ENCODE peak calls at places on chromosomes 12 and 14, in six cellular contexts. H, B, R, M, O and F are unnamed samples.

GRCh38 chr14:74980746-74981661 is 21.7 kb upstream of the EIF2B2 start:
- DNase-seq in M (no peak), H (no peak), B (no peak), O (peak; percentile 72), R (no peak), F (no peak)

GRCh38 chr12:82458101-82458500 is 99.8 kb downstream of the METTL25 start:
- DNase-seq in H (no peak), B (no peak), R (no peak), M (no peak), O (no peak), F (no peak)

GRCh38 chr14:35444104-35444503 is 39.6 kb upstream of the NFKBIA start:
- DNase-seq in M (no peak), H (no peak), B (no peak), O (no peak), R (no peak), F (no peak)

GRCh38 chr14:55129428-55130193 is 559 bp downstream of the LGALS3 start:
- DNase-seq in R (no peak), O (peak; percentile 78), B (no peak), H (no peak), M (peak; percentile 29), F (no peak)

GRCh38 chr12:76866146-76866545 is 12.7 kb downstream of the CSRP2 start:
- DNase-seq in R (no peak), H (no peak), M (no peak), O (no peak), B (no peak), F (no peak)

GRCh38 chr12:96882862-96883261 is 24.2 kb upstream of the NEDD1 start:
- DNase-seq in R (no peak), B (no peak), M (no peak), H (no peak), O (no peak), F (no peak)

GRCh38 chr12:120249875-120250795 is 15.4 kb downstream of the PXN start:
- DNase-seq in R (no peak), B (no peak), H (no peak), O (no peak), M (no peak), F (no peak)

GRCh38 chr12:1927751-1928351 is 9.4 kb upstream of the CACNA2D4 start:
- DNase-seq in H (no peak), R (no peak), O (peak; percentile 40), B (no peak), M (no peak), F (no peak)

GRCh38 chr12:12561305-12562015 is 1.2 kb downstream of the DUSP16 start:
- DNase-seq in M (peak; percentile 53), B (peak; percentile 45), H (no peak), R (no peak), O (peak; percentile 68), F (no peak)

GRCh38 chr14:94011795-94012194 is 14.3 kb upstream of the OTUB2 start:
- DNase-seq in R (no peak), B (no peak), O (no peak), H (no peak), M (no peak), F (no peak)

GRCh38 chr12:101948365-101948764 is 71.0 kb downstream of the DRAM1 start:
- DNase-seq in R (no peak), H (no peak), M (no peak), B (no peak), O (no peak), F (no peak)

GRCh38 chr12:106780010-106780625 is 5.6 kb downstream of the RIC8B start:
- DNase-seq in R (no peak), B (peak; percentile 68), H (no peak), O (no peak), M (no peak), F (no peak)

GRCh38 chr12:132923356-132923909 is 32.7 kb downstream of the ZNF605 start:
- DNase-seq in M (no peak), O (no peak), R (no peak), B (no peak), H (no peak), F (no peak)

GRCh38 chr12:98401427-98401826 is 114.0 kb upstream of the TMPO start:
- DNase-seq in M (no peak), B (no peak), O (no peak), H (no peak), R (peak; percentile 55), F (no peak)
- TF ChIP-seq YY1 in M (no peak), B (no peak), O (no peak), H (no peak), R (no peak), F (no peak)

GRCh38 chr14:96508900-96509299 is 6.7 kb downstream of the PAPOLA start:
- DNase-seq in R (no peak), M (peak; percentile 70), O (no peak), B (peak; percentile 12), H (no peak), F (no peak)

GRCh38 chr14:96511146-96511545 is 9.0 kb downstream of the PAPOLA start:
- DNase-seq in B (no peak), M (no peak), O (no peak), H (no peak), R (no peak), F (no peak)

GRCh38 chr14:96509457-96510090 is 7.4 kb downstream of the PAPOLA start:
- DNase-seq in M (no peak), R (no peak), O (no peak), H (no peak), B (no peak), F (no peak)

GRCh38 chr14:96511667-96512066 is 9.5 kb downstream of the PAPOLA start:
- DNase-seq in M (no peak), O (no peak), B (no peak), H (no peak), R (no peak), F (no peak)

GRCh38 chr14:96507723-96508122 is 5.5 kb downstream of the PAPOLA start:
- DNase-seq in H (no peak), B (no peak), R (no peak), M (no peak), O (no peak), F (no peak)
- H3K4me1 ChIP-seq in H (peaks cover 14% of the 10 kb centered on the region), B (peaks cover 7% of the 10 kb centered on the region), R (peaks cover 34% of the 10 kb centered on the region), M (peaks cover 86% of the 10 kb centered on the region), O (no peaks in the 10 kb centered on the region), F (peaks cover 3% of the 10 kb centered on the region)

GRCh38 chr12:63913929-63914328 is 69.4 kb downstream of the SRGAP1 start:
- DNase-seq in O (no peak), B (no peak), M (no peak), H (no peak), R (no peak), F (no peak)
- TF ChIP-seq ZNF274 in O (no peak), B (no peak), M (no peak), H (no peak), R (no peak), F (no peak)

DNA sequence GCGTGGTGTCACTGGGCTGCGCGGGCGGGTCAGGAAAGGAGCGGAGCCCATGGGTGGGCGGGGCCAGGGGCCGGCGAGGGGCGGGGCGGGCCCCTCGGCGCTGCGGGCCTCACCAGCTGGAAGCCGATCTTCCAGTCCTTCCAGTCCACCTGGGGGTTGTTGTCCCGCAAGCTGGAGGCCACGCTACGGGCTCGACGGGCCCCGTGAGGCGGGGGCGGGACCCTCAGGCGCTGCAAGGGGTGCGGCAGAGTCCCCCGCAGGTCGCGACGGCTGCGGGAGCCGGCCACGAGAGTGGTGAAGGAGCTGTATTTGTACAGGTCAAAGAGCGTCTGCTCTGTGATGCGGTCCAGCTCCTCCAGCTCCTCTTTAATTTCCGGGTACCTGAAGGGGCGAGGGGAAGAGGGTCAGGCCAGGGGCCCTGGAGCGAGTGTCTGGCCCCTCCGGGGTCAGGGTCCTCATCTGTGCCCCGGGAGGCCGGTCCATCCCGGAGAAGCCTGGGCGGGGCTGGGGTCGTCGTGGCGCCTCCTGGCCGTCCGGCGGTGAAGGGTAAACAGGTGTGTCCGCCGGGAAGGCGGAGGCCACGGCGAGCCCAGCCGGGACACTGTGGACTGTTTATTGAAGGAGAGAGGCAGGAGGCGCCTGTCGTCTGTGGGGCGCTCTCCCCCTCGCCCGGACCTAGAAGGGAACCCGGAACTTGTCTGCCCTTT is 11.9 kb downstream of the SCNN1A start:
- DNase-seq in R (no peak), H (no peak), M (peak; percentile 85), B (peak; percentile 85), O (peak; percentile 82), F (no peak)
- TF ChIP-seq YY1 in R (no peak), H (no peak), M (peak; percentile 17), B (no peak), O (no peak), F (no peak)

DNA sequence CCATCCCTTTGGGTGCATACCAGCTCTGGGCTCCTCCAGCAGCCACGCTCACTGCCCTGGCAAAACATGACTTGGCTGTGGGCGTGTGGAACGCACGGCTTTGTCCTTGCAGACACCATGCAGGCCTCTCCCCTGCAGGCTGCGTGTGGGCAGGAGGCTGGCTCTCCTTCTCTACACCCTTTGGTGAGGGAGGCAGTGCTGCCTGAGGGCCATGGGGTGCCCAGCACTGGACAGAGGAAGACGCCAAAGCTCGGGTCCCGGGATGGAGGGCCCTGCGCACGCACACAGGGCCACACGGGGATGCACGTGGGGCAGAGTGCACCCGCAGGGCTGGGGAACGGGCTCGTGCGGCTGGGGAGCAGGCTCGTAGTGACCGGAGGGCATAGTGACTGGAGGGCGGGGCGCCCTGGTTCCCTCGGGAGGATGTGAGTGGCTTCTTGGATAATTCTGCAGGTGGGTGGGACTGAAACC is 89.7 kb downstream of the ADGRD1 start:
- DNase-seq in R (no peak), B (no peak), O (no peak), M (no peak), H (no peak), F (no peak)
- H3K4me1 ChIP-seq in R (no peaks in the 10 kb centered on the region), B (peaks cover 34% of the 10 kb centered on the region), O (no peaks in the 10 kb centered on the region), M (peaks cover 7% of the 10 kb centered on the region), H (no peaks in the 10 kb centered on the region), F (peaks cover 5% of the 10 kb centered on the region)

DNA sequence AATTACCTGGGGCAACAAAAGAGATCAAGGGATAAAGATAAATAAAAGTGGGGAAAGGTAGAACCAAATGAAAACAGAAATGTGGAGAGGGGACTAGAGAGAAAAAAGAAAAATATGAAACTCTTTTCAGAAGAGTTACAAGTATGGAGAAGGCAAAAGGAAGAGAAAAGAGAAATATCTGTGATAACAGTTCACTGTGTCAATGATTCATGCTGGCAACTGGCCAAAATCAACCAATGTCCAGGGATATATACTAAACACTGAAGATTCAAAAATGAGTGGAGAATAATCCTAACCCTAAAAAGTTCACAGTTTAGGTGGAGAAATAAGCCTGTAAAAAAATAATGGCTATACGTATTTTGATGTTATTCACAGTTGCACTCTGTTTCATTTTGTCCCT is 372.3 kb upstream of the KITLG start:
- DNase-seq in R (no peak), B (no peak), M (peak; percentile 15), H (peak; percentile 65), O (no peak), F (no peak)
- TF ChIP-seq ZNF274 in R (no peak), B (no peak), M (no peak), H (no peak), O (no peak), F (no peak)

GRCh38 chr12:104624529-104624928 is 167.8 kb downstream of the CHST11 start:
- DNase-seq in R (no peak), B (no peak), H (no peak), M (no peak), O (no peak), F (no peak)
- TF ChIP-seq YY1 in R (no peak), B (no peak), H (no peak), M (no peak), O (no peak), F (no peak)

DNA sequence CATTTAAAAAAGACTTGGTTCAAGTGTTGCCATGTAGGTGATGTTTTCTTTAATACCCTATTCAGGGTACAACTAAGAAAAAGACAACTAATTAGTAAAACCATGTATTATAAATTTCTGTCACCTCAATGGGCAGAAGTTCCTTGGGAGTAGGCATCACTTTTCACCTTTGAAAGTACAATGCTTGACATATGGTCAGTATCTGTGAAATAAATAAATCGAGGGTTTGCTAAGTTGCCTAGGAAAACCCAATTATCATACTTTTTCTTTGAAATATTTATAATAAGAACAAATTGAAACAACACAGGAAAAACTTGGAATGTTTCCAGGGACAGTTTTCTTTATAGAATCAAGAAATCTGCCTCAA is 13.8 kb downstream of the FGD6 start:
- DNase-seq in R (no peak), O (no peak), M (no peak), B (no peak), H (no peak), F (no peak)
- H3K4me1 ChIP-seq in R (peaks cover 42% of the 10 kb centered on the region), O (peaks cover 2% of the 10 kb centered on the region), M (peaks cover 7% of the 10 kb centered on the region), B (peaks cover 29% of the 10 kb centered on the region), H (peaks cover 62% of the 10 kb centered on the region), F (peaks cover 3% of the 10 kb centered on the region)